ENCODE peak calls at places on chromosomes 13 and 19, in ten cellular contexts. I is lower lobe of right lung, D is body of pancreas, R is neural progenitor cell, E is GM23338, H is IMR-90, O is mammary epithelial cell, B is SJSA1, N is left lung, G is transverse colon. X is an unnamed sample.
A peak's percentile ranks its signal among the peaks of the same experiment; 100 is the strongest.

GRCh38 chr19:6769006-6769637 is 1.9 kb upstream of the SH2D3A start:
- DNase-seq in R (peak; percentile 64), O (no peak), N (no peak), E (peak; percentile 74), I (no peak), H (peak; percentile 19), B (no peak), D (no peak), G (no peak), X (no peak)

GRCh38 chr19:19775891-19776205 is 42.9 kb upstream of the ZNF14 start:
- DNase-seq in H (no peak), D (peak; percentile 48), O (no peak), E (no peak), B (no peak), N (no peak), R (no peak), G (no peak), I (no peak), X (no peak)

GRCh38 chr19:37953125-37953524 is 46.1 kb downstream of the SIPA1L3 start:
- DNase-seq in G (no peak), B (no peak), I (no peak), N (no peak), R (peak; percentile 57), D (no peak), O (no peak), H (no peak), E (no peak), X (no peak)

GRCh38 chr13:24220086-24220703 is 59.7 kb downstream of the SPATA13 start:
- DNase-seq in E (peak; percentile 93), O (peak; percentile 67), R (peak; percentile 89), D (peak; percentile 89), I (no peak), B (peak; percentile 59), G (peak; percentile 59), N (no peak), H (peak; percentile 88), X (peak; percentile 54)

GRCh38 chr19:5138606-5139594 is 170.0 kb downstream of the KDM4B start:
- DNase-seq in B (peak; percentile 69), H (peak; percentile 47), O (peak; percentile 79), E (no peak), R (no peak), G (peak; percentile 71), D (peak; percentile 63), I (peak; percentile 72), N (peak; percentile 55), X (no peak)

GRCh38 chr13:27022571-27023311 is 148.9 kb downstream of the USP12 start:
- DNase-seq in R (no peak), B (peak; percentile 70), I (no peak), D (no peak), H (peak; percentile 89), O (peak; percentile 19), G (no peak), N (no peak), E (no peak), X (no peak)

GRCh38 chr13:26219726-26220125 is 2.4 kb downstream of the RNF6 start:
- DNase-seq in H (peak; percentile 29), R (no peak), E (no peak), D (no peak), O (peak; percentile 40), I (no peak), G (no peak), B (no peak), N (no peak), X (no peak)

GRCh38 chr19:18898081-18898532 is 2.1 kb upstream of the CERS1 start:
- DNase-seq in H (no peak), B (peak; percentile 46), N (no peak), R (peak; percentile 29), D (no peak), G (no peak), O (no peak), E (no peak), I (no peak), X (no peak)

GRCh38 chr13:20182231-20182846 is 10.4 kb downstream of the GJB2 start:
- DNase-seq in D (peak; percentile 63), N (no peak), I (no peak), G (no peak), B (no peak), H (peak; percentile 80), E (peak; percentile 79), O (peak; percentile 54), R (peak; percentile 81), X (peak; percentile 49)

GRCh38 chr19:10404888-10405808 is 1.8 kb upstream of the CDC37 start:
- DNase-seq in R (peak; percentile 37), I (no peak), D (no peak), O (no peak), G (no peak), B (no peak), H (no peak), N (no peak), E (peak; percentile 55), X (no peak)

GRCh38 chr19:45499196-45500180 is 1.2 kb downstream of the PPM1N start:
- DNase-seq in D (peak; percentile 44), I (peak; percentile 76), E (peak; percentile 100), O (no peak), G (peak; percentile 68), R (peak; percentile 86), B (no peak), H (no peak), N (no peak), X (peak; percentile 25)

GRCh38 chr19:29420065-29420464 is 105.7 kb upstream of the VSTM2B start:
- DNase-seq in N (no peak), I (no peak), B (no peak), G (no peak), O (no peak), D (no peak), E (no peak), R (no peak), H (no peak), X (no peak)

GRCh38 chr13:75180805-75181455 is 301.0 kb downstream of the TBC1D4 start:
- DNase-seq in N (no peak), I (no peak), D (no peak), R (no peak), H (peak; percentile 50), O (no peak), E (no peak), B (no peak), G (no peak), X (no peak)

GRCh38 chr19:13841339-13842293 is 35.3 kb upstream of the NANOS3 start:
- DNase-seq in O (peak; percentile 69), D (peak; percentile 48), B (peak; percentile 73), G (peak; percentile 84), E (no peak), I (peak; percentile 84), R (no peak), N (peak; percentile 77), H (no peak), X (peak; percentile 52)

GRCh38 chr19:46976845-46977320 is 42.8 kb upstream of the NPAS1 start:
- DNase-seq in H (peak; percentile 55), R (peak; percentile 74), I (no peak), G (no peak), D (peak; percentile 40), O (no peak), E (peak; percentile 70), B (peak; percentile 72), N (peak; percentile 56), X (peak; percentile 52)

GRCh38 chr19:47309038-47309437 is 623 bp upstream of the C5AR1 start:
- DNase-seq in B (no peak), N (no peak), D (no peak), O (no peak), E (no peak), G (no peak), I (no peak), H (no peak), R (no peak), X (no peak)

GRCh38 chr19:40612831-40613668 is 11.9 kb downstream of the LTBP4 start:
- DNase-seq in D (peak; percentile 40), G (peak; percentile 70), I (peak; percentile 85), N (no peak), B (peak; percentile 82), R (peak; percentile 88), E (peak; percentile 93), H (no peak), O (no peak), X (peak; percentile 58)

GRCh38 chr13:44619651-44620050 is 43.5 kb upstream of the TSC22D1 start:
- DNase-seq in B (no peak), R (peak; percentile 47), E (no peak), O (no peak), D (no peak), G (no peak), I (no peak), H (no peak), N (no peak), X (no peak)
- H3K27me3 ChIP-seq in B (peaks cover 3% of the 10 kb centered on the region), R (no peaks in the 10 kb centered on the region), E (no peaks in the 10 kb centered on the region), O (no peaks in the 10 kb centered on the region), D (no peaks in the 10 kb centered on the region), G (no peaks in the 10 kb centered on the region), I (no peaks in the 10 kb centered on the region), H (no peaks in the 10 kb centered on the region), N (no peaks in the 10 kb centered on the region), X (no peaks in the 10 kb centered on the region)

DNA sequence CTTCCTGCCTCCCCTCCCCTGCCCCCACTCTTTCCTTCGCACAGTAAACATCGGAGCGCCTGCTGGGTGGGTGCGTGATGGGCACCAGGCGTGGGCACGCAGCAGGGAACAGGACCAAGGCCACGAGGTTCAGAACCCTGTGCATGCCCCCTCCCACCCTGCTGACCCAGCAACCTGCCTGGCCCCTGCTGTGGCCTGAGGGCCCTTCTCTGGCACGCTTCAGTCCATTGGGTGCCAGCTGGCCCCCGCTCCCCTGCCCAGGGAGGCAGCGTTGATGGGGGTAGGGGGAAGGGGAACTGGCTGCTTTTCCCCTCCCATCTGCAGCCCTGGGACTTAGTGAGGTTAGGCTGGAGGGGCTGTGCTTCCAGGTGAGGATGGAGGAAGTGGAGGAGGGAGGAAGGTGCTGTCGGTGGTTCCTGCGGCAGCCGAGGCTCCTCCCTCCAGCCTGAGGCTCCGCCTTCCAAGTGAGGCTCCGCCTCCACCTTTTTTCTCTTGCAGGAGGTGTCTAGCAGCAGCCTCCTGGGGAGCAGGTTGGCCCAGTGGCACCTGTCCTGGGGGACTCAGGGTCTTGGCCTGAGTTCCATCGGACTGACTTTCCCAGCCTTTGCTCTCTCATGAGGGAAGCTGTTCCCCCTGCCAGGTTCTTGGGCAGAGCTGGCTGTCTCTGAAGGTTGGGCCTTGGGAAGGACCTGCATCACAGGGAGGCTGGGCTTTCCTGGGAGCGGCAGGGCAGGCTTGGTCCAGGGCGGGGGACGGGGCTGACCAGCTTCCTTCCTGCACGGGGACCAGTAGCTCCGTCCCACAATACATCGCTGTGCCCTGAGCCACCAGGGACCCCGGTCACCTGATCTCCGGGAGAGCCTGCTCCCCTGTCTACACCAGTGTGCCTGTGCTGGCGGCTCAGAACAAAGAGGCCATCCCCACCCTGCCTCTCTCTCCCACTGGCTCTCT is 7.3 kb downstream of the PIAS4 start:
- DNase-seq in R (peak; percentile 10), B (no peak), I (no peak), O (no peak), D (peak; percentile 52), G (no peak), E (peak; percentile 70), H (no peak), N (no peak), X (no peak)
- H3K27ac ChIP-seq in R (no peak overlapping the region), B (no peak overlapping the region), I (peak overlapping the region; percentile 49), O (no peak overlapping the region), D (peak overlapping the region; percentile 85), G (peak overlapping the region; percentile 59), E (no peak overlapping the region), H (no peak overlapping the region), N (peak overlapping the region; percentile 29), X (no peak overlapping the region)

GRCh38 chr13:80341098-80341701 is at the start of gene SPRY2:
- DNase-seq in H (peak; percentile 96), O (peak; percentile 93), G (peak; percentile 94), I (peak; percentile 95), D (peak; percentile 96), R (peak; percentile 97), B (peak; percentile 100), E (peak; percentile 97), N (peak; percentile 94), X (peak; percentile 90)
- H3K27me3 ChIP-seq in H (no peaks in the 10 kb centered on the region), O (no peaks in the 10 kb centered on the region), G (no peaks in the 10 kb centered on the region), I (no peaks in the 10 kb centered on the region), D (no peaks in the 10 kb centered on the region), R (peaks cover 17% of the 10 kb centered on the region), B (no peaks in the 10 kb centered on the region), E (peaks cover 9% of the 10 kb centered on the region), N (no peaks in the 10 kb centered on the region), X (no peaks in the 10 kb centered on the region)

GRCh38 chr13:39516140-39516539 is 86.9 kb downstream of the LHFPL6 start:
- DNase-seq in E (no peak), B (no peak), O (no peak), G (no peak), R (no peak), N (no peak), H (no peak), I (no peak), D (no peak), X (no peak)
- H3K27ac ChIP-seq in E (no peak overlapping the region), B (no peak overlapping the region), O (no peak overlapping the region), G (no peak overlapping the region), R (no peak overlapping the region), N (no peak overlapping the region), H (no peak overlapping the region), I (no peak overlapping the region), D (no peak overlapping the region), X (no peak overlapping the region)